ENCODE peak calls at places on chromosomes 1 and 21, in six cellular contexts. One of them, this sample, is unnamed.

GRCh38 chr21:15809818-15810217 is 80.0 kb downstream of the USP25 start:
- DNase-seq in sigmoid colon: no peak
- DNase-seq in HCT116: no peak
- DNase-seq in pancreas: no peak
- DNase-seq in heart right ventricle: no peak
- DNase-seq in MM.1S: no peak
- DNase-seq in this sample: no peak

GRCh38 chr1:5597171-5597864 is 394.9 kb downstream of the NPHP4 start:
- DNase-seq in sigmoid colon: no peak
- DNase-seq in HCT116: no peak
- DNase-seq in pancreas: no peak
- DNase-seq in heart right ventricle: no peak
- DNase-seq in MM.1S: no peak
- DNase-seq in this sample: no peak

GRCh38 chr1:184773762-184774320 is 19.2 kb upstream of the EDEM3 start:
- DNase-seq in sigmoid colon: no peak
- DNase-seq in HCT116: no peak
- DNase-seq in pancreas: peak; percentile 51
- DNase-seq in heart right ventricle: no peak
- DNase-seq in MM.1S: no peak
- DNase-seq in this sample: no peak

GRCh38 chr1:43432907-43433306 is 20.8 kb downstream of the HYI start:
- DNase-seq in sigmoid colon: no peak
- DNase-seq in HCT116: no peak
- DNase-seq in pancreas: no peak
- DNase-seq in heart right ventricle: no peak
- DNase-seq in MM.1S: no peak
- DNase-seq in this sample: no peak

GRCh38 chr1:24742090-24742938 is 2.9 kb upstream of the CLIC4 start:
- DNase-seq in sigmoid colon: no peak
- DNase-seq in HCT116: no peak
- DNase-seq in pancreas: no peak
- DNase-seq in heart right ventricle: no peak
- DNase-seq in MM.1S: no peak
- DNase-seq in this sample: no peak

GRCh38 chr1:167973832-167974231 is 37.0 kb upstream of the MPC2 start:
- DNase-seq in sigmoid colon: no peak
- DNase-seq in HCT116: no peak
- DNase-seq in pancreas: no peak
- DNase-seq in heart right ventricle: no peak
- DNase-seq in MM.1S: no peak
- DNase-seq in this sample: no peak

GRCh38 chr1:21206117-21206516 is 29.4 kb upstream of the EIF4G3 start:
- DNase-seq in sigmoid colon: no peak
- DNase-seq in HCT116: no peak
- DNase-seq in pancreas: no peak
- DNase-seq in heart right ventricle: no peak
- DNase-seq in MM.1S: no peak
- DNase-seq in this sample: no peak

GRCh38 chr1:203913045-203913444 is 51.6 kb downstream of the SNRPE start:
- DNase-seq in sigmoid colon: no peak
- DNase-seq in HCT116: no peak
- DNase-seq in pancreas: no peak
- DNase-seq in heart right ventricle: no peak
- DNase-seq in MM.1S: no peak
- DNase-seq in this sample: no peak

GRCh38 chr1:151790940-151791651 is 796 bp upstream of the TDRKH start:
- DNase-seq in sigmoid colon: no peak
- DNase-seq in HCT116: no peak
- DNase-seq in pancreas: no peak
- DNase-seq in heart right ventricle: peak; percentile 19
- DNase-seq in MM.1S: no peak
- DNase-seq in this sample: no peak

GRCh38 chr1:30740952-30741894 is 16.4 kb downstream of the LAPTM5 start:
- DNase-seq in sigmoid colon: no peak
- DNase-seq in HCT116: no peak
- DNase-seq in pancreas: no peak
- DNase-seq in heart right ventricle: no peak
- DNase-seq in MM.1S: no peak
- DNase-seq in this sample: no peak

GRCh38 chr1:169361281-169361680 is 6.3 kb downstream of the NME7 start:
- DNase-seq in sigmoid colon: no peak
- DNase-seq in HCT116: no peak
- DNase-seq in pancreas: no peak
- DNase-seq in heart right ventricle: no peak
- DNase-seq in MM.1S: no peak
- DNase-seq in this sample: no peak

GRCh38 chr1:210250998-210251679 is 18.5 kb downstream of the SERTAD4 start:
- DNase-seq in sigmoid colon: peak; percentile 88
- DNase-seq in HCT116: peak; percentile 15
- DNase-seq in pancreas: peak; percentile 34
- DNase-seq in heart right ventricle: peak; percentile 42
- DNase-seq in MM.1S: peak; percentile 81
- DNase-seq in this sample: peak; percentile 45

GRCh38 chr21:34822209-34822608 is 153.4 kb downstream of the CLIC6 start:
- DNase-seq in sigmoid colon: no peak
- DNase-seq in HCT116: no peak
- DNase-seq in pancreas: no peak
- DNase-seq in heart right ventricle: no peak
- DNase-seq in MM.1S: no peak
- DNase-seq in this sample: no peak

GRCh38 chr1:10161121-10161520 is 49.2 kb upstream of the KIF1B start:
- DNase-seq in sigmoid colon: no peak
- DNase-seq in HCT116: no peak
- DNase-seq in pancreas: no peak
- DNase-seq in heart right ventricle: no peak
- DNase-seq in MM.1S: no peak
- DNase-seq in this sample: no peak

GRCh38 chr21:45496968-45497845 is 45.0 kb downstream of the SLC19A1 start:
- DNase-seq in sigmoid colon: peak; percentile 57
- DNase-seq in HCT116: no peak
- DNase-seq in pancreas: no peak
- DNase-seq in heart right ventricle: peak; percentile 11
- DNase-seq in MM.1S: no peak
- DNase-seq in this sample: no peak

GRCh38 chr1:163357378-163357777 is 35.6 kb downstream of the NUF2 start:
- DNase-seq in sigmoid colon: no peak
- DNase-seq in HCT116: no peak
- DNase-seq in pancreas: no peak
- DNase-seq in heart right ventricle: no peak
- DNase-seq in MM.1S: no peak
- DNase-seq in this sample: no peak

GRCh38 chr1:119862276-119862675 is 34.0 kb downstream of the ADAM30 start:
- DNase-seq in sigmoid colon: no peak
- DNase-seq in HCT116: no peak
- DNase-seq in pancreas: no peak
- DNase-seq in heart right ventricle: no peak
- DNase-seq in MM.1S: no peak
- DNase-seq in this sample: no peak

GRCh38 chr1:168342572-168343280 is 62.0 kb downstream of the TBX19 start:
- DNase-seq in sigmoid colon: peak; percentile 97
- DNase-seq in HCT116: peak; percentile 82
- DNase-seq in pancreas: peak; percentile 77
- DNase-seq in heart right ventricle: peak; percentile 86
- DNase-seq in MM.1S: peak; percentile 94
- DNase-seq in this sample: peak; percentile 91

GRCh38 chr1:53460666-53461328 is 1.6 kb downstream of the DMRTB1 start:
- DNase-seq in sigmoid colon: no peak
- DNase-seq in HCT116: no peak
- DNase-seq in pancreas: no peak
- DNase-seq in heart right ventricle: no peak
- DNase-seq in MM.1S: no peak
- DNase-seq in this sample: no peak

GRCh38 chr1:53462213-53462612 is 3.0 kb downstream of the DMRTB1 start:
- DNase-seq in sigmoid colon: no peak
- DNase-seq in HCT116: no peak
- DNase-seq in pancreas: no peak
- DNase-seq in heart right ventricle: no peak
- DNase-seq in MM.1S: no peak
- DNase-seq in this sample: no peak

GRCh38 chr1:53460211-53460634 is 1.0 kb downstream of the DMRTB1 start:
- DNase-seq in sigmoid colon: no peak
- DNase-seq in HCT116: no peak
- DNase-seq in pancreas: no peak
- DNase-seq in heart right ventricle: no peak
- DNase-seq in MM.1S: no peak
- DNase-seq in this sample: no peak

GRCh38 chr1:53462769-53463501 is 3.7 kb downstream of the DMRTB1 start:
- DNase-seq in sigmoid colon: no peak
- DNase-seq in HCT116: no peak
- DNase-seq in pancreas: no peak
- DNase-seq in heart right ventricle: no peak
- DNase-seq in MM.1S: no peak
- DNase-seq in this sample: no peak

GRCh38 chr1:53461329-53462044 is 2.3 kb downstream of the DMRTB1 start:
- DNase-seq in sigmoid colon: no peak
- DNase-seq in HCT116: no peak
- DNase-seq in pancreas: no peak
- DNase-seq in heart right ventricle: no peak
- DNase-seq in MM.1S: no peak
- DNase-seq in this sample: no peak
- TF ChIP-seq CTCF in sigmoid colon: no peak
- TF ChIP-seq CTCF in HCT116: no peak
- TF ChIP-seq CTCF in pancreas: no peak
- TF ChIP-seq CTCF in heart right ventricle: no peak
- TF ChIP-seq CTCF in MM.1S: no peak
- TF ChIP-seq CTCF in this sample: no peak

GRCh38 chr1:8004803-8005573 is 21.1 kb downstream of the ERRFI1 start:
- DNase-seq in sigmoid colon: peak; percentile 98
- DNase-seq in HCT116: no peak
- DNase-seq in pancreas: peak; percentile 76
- DNase-seq in heart right ventricle: peak; percentile 75
- DNase-seq in MM.1S: no peak
- DNase-seq in this sample: peak; percentile 96
- H3K4me3 ChIP-seq in sigmoid colon: no peak overlapping the region
- H3K4me3 ChIP-seq in HCT116: no peak overlapping the region
- H3K4me3 ChIP-seq in pancreas: no peak overlapping the region
- H3K4me3 ChIP-seq in heart right ventricle: peak overlapping the region; percentile 16
- H3K4me3 ChIP-seq in MM.1S: no peak overlapping the region
- H3K4me3 ChIP-seq in this sample: no peak overlapping the region

GRCh38 chr1:172832332-172832731 is 173.4 kb downstream of the FASLG start:
- DNase-seq in sigmoid colon: no peak
- DNase-seq in HCT116: no peak
- DNase-seq in pancreas: no peak
- DNase-seq in heart right ventricle: no peak
- DNase-seq in MM.1S: no peak
- DNase-seq in this sample: no peak

GRCh38 chr1:172835834-172836233 is 176.9 kb downstream of the FASLG start:
- DNase-seq in sigmoid colon: no peak
- DNase-seq in HCT116: no peak
- DNase-seq in pancreas: no peak
- DNase-seq in heart right ventricle: no peak
- DNase-seq in MM.1S: no peak
- DNase-seq in this sample: no peak

GRCh38 chr1:172837816-172838680 is 179.1 kb downstream of the FASLG start:
- DNase-seq in sigmoid colon: no peak
- DNase-seq in HCT116: peak; percentile 89
- DNase-seq in pancreas: no peak
- DNase-seq in heart right ventricle: no peak
- DNase-seq in MM.1S: no peak
- DNase-seq in this sample: no peak

GRCh38 chr1:172834609-172835008 is 175.7 kb downstream of the FASLG start:
- DNase-seq in sigmoid colon: no peak
- DNase-seq in HCT116: no peak
- DNase-seq in pancreas: no peak
- DNase-seq in heart right ventricle: no peak
- DNase-seq in MM.1S: no peak
- DNase-seq in this sample: no peak

DNA sequence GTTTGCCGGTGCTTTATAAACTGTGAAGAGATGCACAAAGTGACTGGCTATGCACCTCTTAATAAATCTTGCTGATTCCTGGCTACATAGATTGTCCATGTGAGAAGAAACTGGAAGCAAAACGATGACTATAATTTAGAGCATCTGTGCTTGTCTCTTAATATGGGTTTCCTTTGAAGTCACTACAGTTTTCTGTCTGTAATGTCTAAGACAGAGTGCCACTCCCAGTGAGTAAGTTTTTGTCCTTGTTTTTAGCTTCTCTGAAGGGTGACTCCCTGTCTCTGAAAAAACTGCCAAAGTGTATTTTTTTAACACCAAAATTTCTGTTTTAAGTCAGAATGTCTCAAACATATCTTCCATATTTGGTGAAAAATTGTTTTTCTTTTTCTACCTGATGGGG is 175.1 kb downstream of the FASLG start:
- DNase-seq in sigmoid colon: no peak
- DNase-seq in HCT116: no peak
- DNase-seq in pancreas: no peak
- DNase-seq in heart right ventricle: no peak
- DNase-seq in MM.1S: no peak
- DNase-seq in this sample: no peak
- H3K4me1 ChIP-seq in sigmoid colon: no peaks in the 10 kb centered on the region
- H3K4me1 ChIP-seq in HCT116: peaks cover 68% of the 10 kb centered on the region
- H3K4me1 ChIP-seq in pancreas: no peaks in the 10 kb centered on the region
- H3K4me1 ChIP-seq in heart right ventricle: no peaks in the 10 kb centered on the region
- H3K4me1 ChIP-seq in MM.1S: no peaks in the 10 kb centered on the region
- H3K4me1 ChIP-seq in this sample: no peaks in the 10 kb centered on the region

GRCh38 chr1:3555131-3555920 is 56.0 kb downstream of the MEGF6 start:
- DNase-seq in sigmoid colon: no peak
- DNase-seq in HCT116: no peak
- DNase-seq in pancreas: no peak
- DNase-seq in heart right ventricle: no peak
- DNase-seq in MM.1S: no peak
- DNase-seq in this sample: no peak
- TF ChIP-seq CTCF in sigmoid colon: no peak
- TF ChIP-seq CTCF in HCT116: no peak
- TF ChIP-seq CTCF in pancreas: no peak
- TF ChIP-seq CTCF in heart right ventricle: no peak
- TF ChIP-seq CTCF in MM.1S: no peak
- TF ChIP-seq CTCF in this sample: no peak

DNA sequence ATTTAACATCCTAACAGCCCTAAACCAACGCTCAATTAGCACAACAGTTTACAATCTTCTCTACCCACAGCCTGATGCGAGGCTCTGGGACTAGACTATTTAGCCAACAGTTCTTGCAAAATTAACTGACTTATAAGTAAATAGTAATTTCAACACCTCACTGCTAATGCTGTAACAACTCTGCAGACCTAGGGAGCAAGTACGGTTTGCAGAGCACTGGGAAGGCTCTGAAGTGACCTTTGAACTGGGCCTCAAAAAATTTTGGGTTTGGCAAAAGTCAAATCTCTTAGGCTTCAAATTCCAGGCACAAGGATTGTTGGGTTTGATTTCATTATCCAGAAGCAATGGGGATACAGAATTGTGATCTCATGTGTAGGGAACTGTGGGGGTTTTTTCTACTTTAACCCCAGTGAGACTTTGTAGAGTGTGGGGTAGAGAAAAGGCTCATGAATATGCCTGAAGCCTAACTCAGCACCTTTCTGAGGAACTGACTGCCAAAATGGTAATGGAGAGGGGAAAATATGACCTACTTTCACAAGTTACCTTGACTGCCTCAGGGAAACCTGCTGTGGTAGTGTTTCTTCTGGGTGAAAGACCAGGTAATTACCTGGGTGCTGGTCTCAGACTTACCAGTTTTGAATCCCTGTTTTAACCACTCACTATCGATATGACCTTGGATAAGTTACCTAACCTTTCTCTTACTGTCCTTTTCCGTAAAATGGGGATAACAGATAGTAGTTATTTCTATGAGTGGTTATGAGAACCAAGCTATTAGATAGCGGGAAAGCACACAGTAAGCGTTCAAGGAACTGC is 889 bp upstream of the TXLNA start:
- DNase-seq in sigmoid colon: peak; percentile 10
- DNase-seq in HCT116: no peak
- DNase-seq in pancreas: no peak
- DNase-seq in heart right ventricle: no peak
- DNase-seq in MM.1S: no peak
- DNase-seq in this sample: no peak
- H3K4me3 ChIP-seq in sigmoid colon: peak overlapping the region; percentile 75
- H3K4me3 ChIP-seq in HCT116: peak overlapping the region; percentile 86
- H3K4me3 ChIP-seq in pancreas: no peak overlapping the region
- H3K4me3 ChIP-seq in heart right ventricle: peak overlapping the region; percentile 80
- H3K4me3 ChIP-seq in MM.1S: peak overlapping the region; percentile 95
- H3K4me3 ChIP-seq in this sample: peak overlapping the region; percentile 63

This sample was measured in uterus.